ENCODE peak calls at places on chromosomes 12 and 14, in five cellular contexts. M, L, V, X and J are unnamed samples.

GRCh38 chr12:61220337-61220736 is 1039.9 kb upstream of the USP15 start:
- DNase-seq in M (no peak), L (no peak), V (no peak), X (no peak), J (no peak)

GRCh38 chr12:21054334-21054733 is 76.7 kb upstream of the SLCO1B1 start:
- DNase-seq in M (no peak), L (no peak), V (no peak), X (no peak), J (no peak)

GRCh38 chr12:19199322-19199721 is 69.8 kb downstream of the PLEKHA5 start:
- DNase-seq in M (no peak), L (no peak), V (no peak), X (no peak), J (no peak)

GRCh38 chr12:4286771-4287317 is 13.3 kb downstream of the CCND2 start:
- DNase-seq in M (no peak), L (no peak), V (no peak), X (no peak), J (no peak)

GRCh38 chr12:3658327-3659163 is 94.4 kb downstream of the CRACR2A start:
- DNase-seq in M (peak), L (no peak), V (no peak), X (no peak), J (peak)

GRCh38 chr12:98645572-98646067 is 530 bp downstream of the APAF1 start:
- DNase-seq in M (no peak), L (no peak), V (peak), X (no peak), J (no peak)

GRCh38 chr12:116662612-116663144 is 75.2 kb downstream of the SPRING1 start:
- DNase-seq in M (peak), L (no peak), V (no peak), X (no peak), J (no peak)

GRCh38 chr14:22599349-22599748 is 1.2 kb downstream of the ABHD4 start:
- DNase-seq in M (no peak), L (no peak), V (no peak), X (no peak), J (no peak)

GRCh38 chr14:91228112-91229004 is 16.1 kb downstream of the GPR68 start:
- DNase-seq in M (no peak), L (peak), V (no peak), X (no peak), J (peak)

GRCh38 chr12:131102991-131103609 is 149.4 kb downstream of the ADGRD1 start:
- DNase-seq in M (no peak), L (no peak), V (no peak), X (no peak), J (no peak)

GRCh38 chr12:26135010-26135420 is 10.2 kb upstream of the BHLHE41 start:
- DNase-seq in M (no peak), L (no peak), V (no peak), X (no peak), J (no peak)

GRCh38 chr14:37515761-37516160 is 79.3 kb downstream of the FOXA1 start:
- DNase-seq in M (no peak), L (no peak), V (no peak), X (no peak), J (no peak)

GRCh38 chr12:130097342-130097741 is 64.9 kb upstream of the FZD10 start:
- DNase-seq in M (no peak), L (no peak), V (no peak), X (no peak), J (no peak)

GRCh38 chr14:105050551-105050897 is 14.7 kb downstream of the GPR132 start:
- DNase-seq in M (no peak), L (no peak), V (peak), X (no peak), J (peak)

GRCh38 chr14:58793096-58793740 is 155.5 kb downstream of the DACT1 start:
- DNase-seq in M (no peak), L (no peak), V (no peak), X (no peak), J (no peak)

GRCh38 chr14:71454513-71455332 is 477.5 kb upstream of the RGS6 start:
- DNase-seq in M (no peak), L (no peak), V (no peak), X (no peak), J (no peak)

GRCh38 chr12:11968041-11968383 is 102.7 kb upstream of the BCL2L14 start:
- DNase-seq in M (no peak), L (no peak), V (no peak), X (no peak), J (no peak)

DNA sequence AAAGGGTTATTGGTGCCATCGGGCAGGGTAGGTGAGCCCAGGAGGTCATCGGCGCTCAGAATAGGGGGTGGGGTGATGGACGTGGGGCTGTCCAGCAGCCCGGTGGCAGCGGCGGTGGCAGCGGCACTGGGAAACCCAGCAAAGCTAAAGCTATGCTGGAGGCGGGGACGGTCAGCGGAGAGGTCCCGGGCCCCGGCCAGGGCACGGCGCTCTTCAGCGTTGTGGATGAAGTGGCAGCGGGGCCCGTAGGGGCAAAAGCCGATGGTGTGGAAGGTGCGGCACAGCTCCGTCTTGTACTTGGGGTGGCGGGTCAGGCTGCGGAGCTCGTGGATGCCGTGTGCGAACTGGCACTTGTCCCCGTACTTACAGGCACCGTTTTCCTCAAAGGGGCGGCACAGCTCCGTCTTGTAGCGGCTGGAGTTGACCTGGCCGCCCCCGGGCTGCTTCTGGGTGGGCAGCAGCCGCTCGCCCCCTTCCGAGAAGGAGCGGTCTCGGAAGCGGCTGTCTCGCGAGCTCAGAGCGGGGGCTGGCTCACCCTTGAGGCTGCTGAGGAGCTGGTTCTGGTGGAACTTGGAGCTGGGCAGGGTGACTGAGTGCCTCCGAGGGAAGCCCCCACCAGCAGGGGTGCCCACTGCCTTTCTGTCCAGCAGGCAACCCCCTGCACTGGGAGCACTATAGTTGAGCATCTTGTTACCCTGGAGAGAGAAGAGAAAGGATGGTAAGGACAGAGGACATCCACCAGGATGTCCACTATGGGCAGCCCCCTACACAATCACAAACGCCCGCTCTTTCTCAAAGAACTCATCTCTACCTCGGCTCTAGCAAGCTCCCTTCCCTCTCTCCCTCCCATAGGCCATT is 2.8 kb downstream of the ZFP36L1 start:
- DNase-seq in M (no peak), L (peak), V (no peak), X (no peak), J (no peak)
- TF ChIP-seq CTCF in M (no peak), L (no peak), V (no peak), X (no peak), J (no peak)

GRCh38 chr12:66944365-66944764 is 265.5 kb upstream of the GRIP1 start:
- DNase-seq in M (no peak), L (no peak), V (no peak), X (no peak), J (no peak)
- TF ChIP-seq CTCF in M (no peak), L (no peak), V (no peak), X (no peak), J (no peak)

DNA sequence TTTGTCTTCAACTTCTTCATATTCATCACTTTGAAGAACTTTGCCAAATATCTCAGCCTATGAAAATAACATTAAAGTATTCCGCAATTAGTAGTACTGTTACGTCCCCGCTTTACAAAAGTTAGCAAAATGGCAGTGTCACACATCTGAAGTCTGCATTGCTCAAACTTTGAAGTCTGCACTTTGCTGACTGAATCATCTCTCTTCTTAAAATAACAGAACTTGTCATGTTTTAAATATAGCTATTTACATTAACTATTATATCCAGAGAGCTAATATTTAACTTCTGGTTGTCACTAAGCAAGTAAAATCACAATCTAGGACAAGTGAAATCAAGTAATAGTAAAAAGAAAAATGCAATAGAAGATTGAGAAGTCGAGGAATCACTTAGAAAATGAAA is 34.5 kb downstream of the IPO8 start:
- DNase-seq in M (no peak), L (no peak), V (no peak), X (no peak), J (no peak)
- TF ChIP-seq CTCF in M (no peak), L (no peak), V (no peak), X (no peak), J (no peak)

DNA sequence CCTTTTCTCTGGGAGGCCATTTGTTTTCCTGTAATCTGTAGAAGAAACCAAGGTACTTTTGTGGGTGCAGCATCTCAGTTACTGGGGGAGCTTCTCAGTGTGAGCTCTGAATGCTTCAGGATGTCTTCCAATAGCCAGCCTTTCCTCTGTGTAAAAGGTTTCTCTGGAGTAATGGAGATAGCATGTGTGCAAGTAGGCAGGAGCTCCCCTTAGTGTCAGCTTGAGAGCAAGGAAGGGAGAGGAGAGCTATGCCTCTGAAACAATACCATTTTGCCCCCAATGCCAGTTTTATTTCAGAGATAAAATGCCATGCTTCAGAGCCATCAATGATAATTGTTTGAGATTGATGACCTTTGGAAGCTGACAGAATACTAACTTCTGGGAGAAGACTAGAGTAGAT is 125.5 kb downstream of the CRADD start:
- DNase-seq in M (no peak), L (no peak), V (no peak), X (no peak), J (no peak)
- TF ChIP-seq CTCF in M (no peak), L (no peak), V (no peak), X (peak), J (no peak)